ENCODE peak calls at places on chromosome 1, in seven cellular contexts. One of them, this sample, is unnamed. For H3K9me3, the result is how much of the 10 kb centered on the place peaks cover.

GRCh38 chr1:67607699-67608098 is 77.3 kb upstream of the GADD45A start:
- DNase-seq in ascending aorta: no peak
- DNase-seq in hepatocyte: no peak
- DNase-seq in pancreas: no peak
- DNase-seq in heart left ventricle: no peak
- DNase-seq in fibroblast of lung: no peak
- DNase-seq in small intestine: no peak
- DNase-seq in this sample: no peak

GRCh38 chr1:169312084-169312954 is 55.3 kb downstream of the NME7 start:
- DNase-seq in ascending aorta: no peak
- DNase-seq in hepatocyte: peak
- DNase-seq in pancreas: no peak
- DNase-seq in heart left ventricle: no peak
- DNase-seq in fibroblast of lung: peak
- DNase-seq in small intestine: peak
- DNase-seq in this sample: no peak

GRCh38 chr1:164611754-164612642 is 53.0 kb downstream of the PBX1 start:
- DNase-seq in ascending aorta: no peak
- DNase-seq in hepatocyte: peak
- DNase-seq in pancreas: no peak
- DNase-seq in heart left ventricle: peak
- DNase-seq in fibroblast of lung: peak
- DNase-seq in small intestine: peak
- DNase-seq in this sample: peak

GRCh38 chr1:53627031-53627430 is 111.9 kb downstream of the GLIS1 start:
- DNase-seq in ascending aorta: no peak
- DNase-seq in hepatocyte: no peak
- DNase-seq in pancreas: no peak
- DNase-seq in heart left ventricle: peak
- DNase-seq in fibroblast of lung: no peak
- DNase-seq in small intestine: no peak
- DNase-seq in this sample: no peak

GRCh38 chr1:199089393-199090122 is 450.7 kb downstream of the PTPRC start:
- DNase-seq in ascending aorta: no peak
- DNase-seq in hepatocyte: no peak
- DNase-seq in pancreas: no peak
- DNase-seq in heart left ventricle: no peak
- DNase-seq in fibroblast of lung: no peak
- DNase-seq in small intestine: peak
- DNase-seq in this sample: no peak

GRCh38 chr1:186239211-186239610 is 135.8 kb downstream of the TPR start:
- DNase-seq in ascending aorta: no peak
- DNase-seq in hepatocyte: no peak
- DNase-seq in pancreas: no peak
- DNase-seq in heart left ventricle: no peak
- DNase-seq in fibroblast of lung: peak
- DNase-seq in small intestine: no peak
- DNase-seq in this sample: no peak

GRCh38 chr1:228830185-228830953 is 95.1 kb downstream of the RHOU start:
- DNase-seq in ascending aorta: no peak
- DNase-seq in hepatocyte: peak
- DNase-seq in pancreas: peak
- DNase-seq in heart left ventricle: no peak
- DNase-seq in fibroblast of lung: no peak
- DNase-seq in small intestine: no peak
- DNase-seq in this sample: no peak

GRCh38 chr1:8891405-8891804 is 12.9 kb upstream of the ENO1 start:
- DNase-seq in ascending aorta: no peak
- DNase-seq in hepatocyte: no peak
- DNase-seq in pancreas: no peak
- DNase-seq in heart left ventricle: no peak
- DNase-seq in fibroblast of lung: no peak
- DNase-seq in small intestine: no peak
- DNase-seq in this sample: no peak

GRCh38 chr1:25616932-25617625 is 488 bp downstream of the MAN1C1 start:
- DNase-seq in ascending aorta: no peak
- DNase-seq in hepatocyte: peak
- DNase-seq in pancreas: no peak
- DNase-seq in heart left ventricle: peak
- DNase-seq in fibroblast of lung: no peak
- DNase-seq in small intestine: no peak
- DNase-seq in this sample: no peak

GRCh38 chr1:83508485-83509151 is 490.3 kb downstream of the TTLL7 start:
- DNase-seq in ascending aorta: no peak
- DNase-seq in hepatocyte: peak
- DNase-seq in pancreas: no peak
- DNase-seq in heart left ventricle: peak
- DNase-seq in fibroblast of lung: peak
- DNase-seq in small intestine: no peak
- DNase-seq in this sample: no peak
- H3K9me3 ChIP-seq in ascending aorta: under half
- H3K9me3 ChIP-seq in hepatocyte: under half
- H3K9me3 ChIP-seq in pancreas: under half
- H3K9me3 ChIP-seq in heart left ventricle: under half
- H3K9me3 ChIP-seq in fibroblast of lung: under half
- H3K9me3 ChIP-seq in small intestine: under half
- H3K9me3 ChIP-seq in this sample: under half

GRCh38 chr1:77552626-77553025 is 129.8 kb downstream of the ZZZ3 start:
- DNase-seq in ascending aorta: no peak
- DNase-seq in hepatocyte: no peak
- DNase-seq in pancreas: no peak
- DNase-seq in heart left ventricle: no peak
- DNase-seq in fibroblast of lung: no peak
- DNase-seq in small intestine: no peak
- DNase-seq in this sample: no peak
- H3K9me3 ChIP-seq in ascending aorta: under half
- H3K9me3 ChIP-seq in hepatocyte: under half
- H3K9me3 ChIP-seq in pancreas: under half
- H3K9me3 ChIP-seq in heart left ventricle: under half
- H3K9me3 ChIP-seq in fibroblast of lung: under half
- H3K9me3 ChIP-seq in small intestine: under half
- H3K9me3 ChIP-seq in this sample: under half

GRCh38 chr1:189007824-189008223 is 1469.8 kb downstream of the BRINP3 start:
- DNase-seq in ascending aorta: no peak
- DNase-seq in hepatocyte: no peak
- DNase-seq in pancreas: no peak
- DNase-seq in heart left ventricle: no peak
- DNase-seq in fibroblast of lung: no peak
- DNase-seq in small intestine: no peak
- DNase-seq in this sample: no peak
- H3K9me3 ChIP-seq in ascending aorta: under half
- H3K9me3 ChIP-seq in hepatocyte: under half
- H3K9me3 ChIP-seq in pancreas: under half
- H3K9me3 ChIP-seq in heart left ventricle: under half
- H3K9me3 ChIP-seq in fibroblast of lung: under half
- H3K9me3 ChIP-seq in small intestine: under half
- H3K9me3 ChIP-seq in this sample: under half

GRCh38 chr1:13224480-13225060 is 1.4 kb downstream of the PRAMEF18 start:
- DNase-seq in ascending aorta: no peak
- DNase-seq in hepatocyte: no peak
- DNase-seq in pancreas: no peak
- DNase-seq in heart left ventricle: no peak
- DNase-seq in fibroblast of lung: no peak
- DNase-seq in small intestine: no peak
- DNase-seq in this sample: no peak

GRCh38 chr1:13228343-13228781 is 2.4 kb upstream of the PRAMEF18 start:
- DNase-seq in ascending aorta: no peak
- DNase-seq in hepatocyte: no peak
- DNase-seq in pancreas: peak
- DNase-seq in heart left ventricle: no peak
- DNase-seq in fibroblast of lung: no peak
- DNase-seq in small intestine: peak
- DNase-seq in this sample: peak
- H3K9me3 ChIP-seq in ascending aorta: under half
- H3K9me3 ChIP-seq in hepatocyte: under half
- H3K9me3 ChIP-seq in pancreas: under half
- H3K9me3 ChIP-seq in heart left ventricle: under half
- H3K9me3 ChIP-seq in fibroblast of lung: under half
- H3K9me3 ChIP-seq in small intestine: under half
- H3K9me3 ChIP-seq in this sample: under half

DNA sequence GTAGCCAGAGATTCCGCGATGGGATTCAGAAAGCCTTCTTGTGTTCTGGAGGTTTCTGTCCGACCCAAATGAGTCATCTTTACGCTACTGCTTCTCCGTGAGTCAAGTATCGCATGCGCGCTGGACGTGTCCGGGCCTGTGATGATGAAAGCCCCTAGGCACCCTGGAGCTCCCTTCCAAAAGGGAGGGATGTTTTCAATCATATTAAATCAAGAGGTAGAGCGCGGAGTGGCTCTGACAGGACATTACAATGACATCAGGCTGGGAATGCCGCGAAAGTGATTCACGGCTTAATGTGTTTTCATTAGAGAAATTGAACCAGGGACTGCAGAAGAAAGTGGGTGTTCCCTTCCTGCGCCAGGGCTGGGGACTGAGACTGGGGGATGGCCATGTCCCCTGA is 48.5 kb downstream of the AJAP1 start:
- DNase-seq in ascending aorta: no peak
- DNase-seq in hepatocyte: no peak
- DNase-seq in pancreas: no peak
- DNase-seq in heart left ventricle: no peak
- DNase-seq in fibroblast of lung: no peak
- DNase-seq in small intestine: no peak
- DNase-seq in this sample: no peak
- H3K9me3 ChIP-seq in ascending aorta: under half
- H3K9me3 ChIP-seq in hepatocyte: under half
- H3K9me3 ChIP-seq in pancreas: under half
- H3K9me3 ChIP-seq in heart left ventricle: under half
- H3K9me3 ChIP-seq in fibroblast of lung: under half
- H3K9me3 ChIP-seq in small intestine: under half
- H3K9me3 ChIP-seq in this sample: under half

DNA sequence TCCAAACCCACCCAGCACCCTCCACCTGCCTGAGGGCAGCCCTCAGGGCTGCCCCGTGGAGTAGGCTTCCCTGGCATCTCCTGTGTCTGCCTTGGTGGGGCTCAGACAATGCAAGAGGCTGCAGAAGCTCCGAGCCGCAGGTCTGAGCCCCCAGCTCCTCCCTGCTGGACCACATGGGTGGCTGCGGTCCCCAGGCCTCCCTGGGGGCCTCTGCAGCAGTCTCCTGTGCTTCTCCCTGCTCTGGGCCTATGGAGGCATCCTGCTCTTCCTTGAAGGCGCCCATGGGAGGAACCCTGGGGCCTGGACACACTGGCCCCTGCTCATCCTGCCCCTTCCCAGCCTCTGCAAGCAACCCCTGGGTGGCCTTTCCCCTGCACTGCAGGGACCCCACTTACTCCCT is 86.1 kb upstream of the ACTRT2 start:
- DNase-seq in ascending aorta: no peak
- DNase-seq in hepatocyte: no peak
- DNase-seq in pancreas: peak
- DNase-seq in heart left ventricle: no peak
- DNase-seq in fibroblast of lung: no peak
- DNase-seq in small intestine: no peak
- DNase-seq in this sample: no peak
- H3K9me3 ChIP-seq in ascending aorta: under half
- H3K9me3 ChIP-seq in hepatocyte: under half
- H3K9me3 ChIP-seq in pancreas: under half
- H3K9me3 ChIP-seq in heart left ventricle: under half
- H3K9me3 ChIP-seq in fibroblast of lung: under half
- H3K9me3 ChIP-seq in small intestine: under half
- H3K9me3 ChIP-seq in this sample: under half

DNA sequence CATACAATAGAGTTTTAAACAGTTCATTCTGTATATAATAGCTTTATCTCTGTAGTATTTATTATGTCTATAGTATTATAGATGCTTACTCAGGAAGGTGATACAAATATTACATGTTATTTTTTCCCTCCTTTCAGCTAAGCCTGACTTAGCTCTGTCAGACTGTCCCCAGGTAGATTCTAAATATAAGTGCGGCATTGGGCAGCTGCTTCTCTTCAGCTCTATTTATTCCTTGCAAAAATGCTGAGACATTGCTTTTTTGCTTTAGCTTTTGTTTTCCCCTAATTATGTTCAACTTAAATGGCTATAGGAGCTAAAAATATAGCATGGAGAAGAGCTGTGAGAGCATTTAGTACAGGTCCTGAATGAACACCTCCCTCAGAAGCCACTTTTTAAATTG is 203.2 kb upstream of the BEND5 start:
- DNase-seq in ascending aorta: no peak
- DNase-seq in hepatocyte: no peak
- DNase-seq in pancreas: no peak
- DNase-seq in heart left ventricle: no peak
- DNase-seq in fibroblast of lung: no peak
- DNase-seq in small intestine: no peak
- DNase-seq in this sample: no peak
- H3K9me3 ChIP-seq in ascending aorta: under half
- H3K9me3 ChIP-seq in hepatocyte: under half
- H3K9me3 ChIP-seq in pancreas: under half
- H3K9me3 ChIP-seq in heart left ventricle: under half
- H3K9me3 ChIP-seq in fibroblast of lung: under half
- H3K9me3 ChIP-seq in small intestine: under half
- H3K9me3 ChIP-seq in this sample: under half

GRCh38 chr1:203673550-203674411 is 47.1 kb downstream of the ATP2B4 start:
- DNase-seq in ascending aorta: peak
- DNase-seq in hepatocyte: peak
- DNase-seq in pancreas: no peak
- DNase-seq in heart left ventricle: peak
- DNase-seq in fibroblast of lung: peak
- DNase-seq in small intestine: peak
- DNase-seq in this sample: peak

GRCh38 chr1:203677771-203678170 is 51.1 kb downstream of the ATP2B4 start:
- DNase-seq in ascending aorta: no peak
- DNase-seq in hepatocyte: no peak
- DNase-seq in pancreas: no peak
- DNase-seq in heart left ventricle: no peak
- DNase-seq in fibroblast of lung: no peak
- DNase-seq in small intestine: no peak
- DNase-seq in this sample: no peak

GRCh38 chr1:203678943-203679661 is 52.5 kb downstream of the ATP2B4 start:
- DNase-seq in ascending aorta: no peak
- DNase-seq in hepatocyte: no peak
- DNase-seq in pancreas: no peak
- DNase-seq in heart left ventricle: no peak
- DNase-seq in fibroblast of lung: no peak
- DNase-seq in small intestine: no peak
- DNase-seq in this sample: no peak

GRCh38 chr1:203675596-203676347 is 49.1 kb downstream of the ATP2B4 start:
- DNase-seq in ascending aorta: no peak
- DNase-seq in hepatocyte: no peak
- DNase-seq in pancreas: peak
- DNase-seq in heart left ventricle: no peak
- DNase-seq in fibroblast of lung: no peak
- DNase-seq in small intestine: peak
- DNase-seq in this sample: peak

DNA sequence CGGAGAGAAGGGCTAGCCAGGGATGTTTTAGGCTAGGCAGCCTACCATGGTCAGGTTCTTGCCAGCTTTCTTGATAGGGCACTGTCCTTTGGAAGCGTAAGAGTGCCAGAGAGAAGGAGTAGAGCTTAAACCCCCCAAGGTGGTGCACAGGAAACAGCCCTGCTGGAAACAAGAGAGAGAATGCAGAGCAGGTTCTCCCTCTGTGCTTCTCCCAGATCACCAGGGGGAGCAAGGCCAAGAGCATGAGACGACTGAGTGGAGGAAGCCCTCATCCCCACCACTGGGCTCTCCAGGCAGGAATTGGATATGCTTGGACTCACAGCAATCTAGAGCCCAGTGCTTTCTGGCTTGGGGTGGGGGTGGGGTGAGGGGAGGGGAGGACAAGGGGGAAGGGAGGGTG is 49.8 kb downstream of the ATP2B4 start:
- DNase-seq in ascending aorta: no peak
- DNase-seq in hepatocyte: no peak
- DNase-seq in pancreas: no peak
- DNase-seq in heart left ventricle: no peak
- DNase-seq in fibroblast of lung: no peak
- DNase-seq in small intestine: no peak
- DNase-seq in this sample: no peak
- H3K9me3 ChIP-seq in ascending aorta: under half
- H3K9me3 ChIP-seq in hepatocyte: under half
- H3K9me3 ChIP-seq in pancreas: under half
- H3K9me3 ChIP-seq in heart left ventricle: under half
- H3K9me3 ChIP-seq in fibroblast of lung: under half
- H3K9me3 ChIP-seq in small intestine: under half
- H3K9me3 ChIP-seq in this sample: under half